ENCODE peak calls at places on chromosomes 6 and 20, in ten cellular contexts. One of them, this sample, is unnamed.

GRCh38 chr20:23492292-23492691 is 1.4 kb downstream of the CST8 start:
- DNase-seq in choroid plexus epithelial cell: no peak
- DNase-seq in GM23248: no peak
- DNase-seq in left colon: no peak
- DNase-seq in hippocampal formation: no peak
- DNase-seq in NCI-H2081: no peak
- DNase-seq in lower lobe of right lung: no peak
- DNase-seq in GM04504: no peak
- DNase-seq in dermis microvascular lymphatic vessel endothelial cell: no peak
- DNase-seq in activated T-helper 1 cell treated with anti-CD3 and anti-CD28 coated beads, Interleukin-12 subunit alpha, Interleukin-12 subunit beta, Interleukin-2, Interleukin-4 antibody, amounts not matched to agents 30 ng/mL and 10 ng/mL and 1 ng/mL, durations not matched to agents 14 hours and 24 hours and 36 hours: no peak
- DNase-seq in this sample: no peak

GRCh38 chr6:55758156-55758942 is 117.0 kb downstream of the BMP5 start:
- DNase-seq in choroid plexus epithelial cell: peak
- DNase-seq in GM23248: peak
- DNase-seq in left colon: no peak
- DNase-seq in hippocampal formation: no peak
- DNase-seq in NCI-H2081: no peak
- DNase-seq in lower lobe of right lung: no peak
- DNase-seq in GM04504: peak
- DNase-seq in dermis microvascular lymphatic vessel endothelial cell: peak
- DNase-seq in activated T-helper 1 cell treated with anti-CD3 and anti-CD28 coated beads, Interleukin-12 subunit alpha, Interleukin-12 subunit beta, Interleukin-2, Interleukin-4 antibody, amounts not matched to agents 30 ng/mL and 10 ng/mL and 1 ng/mL, durations not matched to agents 14 hours and 24 hours and 36 hours: no peak
- DNase-seq in this sample: no peak

GRCh38 chr6:20554326-20554725 is 20.1 kb downstream of the CDKAL1 start:
- DNase-seq in choroid plexus epithelial cell: peak
- DNase-seq in GM23248: peak
- DNase-seq in left colon: no peak
- DNase-seq in hippocampal formation: no peak
- DNase-seq in NCI-H2081: no peak
- DNase-seq in lower lobe of right lung: no peak
- DNase-seq in GM04504: no peak
- DNase-seq in dermis microvascular lymphatic vessel endothelial cell: no peak
- DNase-seq in activated T-helper 1 cell treated with anti-CD3 and anti-CD28 coated beads, Interleukin-12 subunit alpha, Interleukin-12 subunit beta, Interleukin-2, Interleukin-4 antibody, amounts not matched to agents 30 ng/mL and 10 ng/mL and 1 ng/mL, durations not matched to agents 14 hours and 24 hours and 36 hours: no peak
- DNase-seq in this sample: no peak

GRCh38 chr20:16393836-16394235 is 179.4 kb downstream of the KIF16B start:
- DNase-seq in choroid plexus epithelial cell: no peak
- DNase-seq in GM23248: no peak
- DNase-seq in left colon: no peak
- DNase-seq in hippocampal formation: no peak
- DNase-seq in NCI-H2081: no peak
- DNase-seq in lower lobe of right lung: no peak
- DNase-seq in GM04504: no peak
- DNase-seq in dermis microvascular lymphatic vessel endothelial cell: no peak
- DNase-seq in activated T-helper 1 cell treated with anti-CD3 and anti-CD28 coated beads, Interleukin-12 subunit alpha, Interleukin-12 subunit beta, Interleukin-2, Interleukin-4 antibody, amounts not matched to agents 30 ng/mL and 10 ng/mL and 1 ng/mL, durations not matched to agents 14 hours and 24 hours and 36 hours: no peak
- DNase-seq in this sample: no peak

GRCh38 chr20:11267131-11267761 is 593.4 kb upstream of the JAG1 start:
- DNase-seq in choroid plexus epithelial cell: peak
- DNase-seq in GM23248: peak
- DNase-seq in left colon: peak
- DNase-seq in hippocampal formation: peak
- DNase-seq in NCI-H2081: no peak
- DNase-seq in lower lobe of right lung: no peak
- DNase-seq in GM04504: peak
- DNase-seq in dermis microvascular lymphatic vessel endothelial cell: peak
- DNase-seq in activated T-helper 1 cell treated with anti-CD3 and anti-CD28 coated beads, Interleukin-12 subunit alpha, Interleukin-12 subunit beta, Interleukin-2, Interleukin-4 antibody, amounts not matched to agents 30 ng/mL and 10 ng/mL and 1 ng/mL, durations not matched to agents 14 hours and 24 hours and 36 hours: no peak
- DNase-seq in this sample: no peak

GRCh38 chr6:53517021-53517420 is 27.9 kb downstream of the GCLC start:
- DNase-seq in choroid plexus epithelial cell: peak
- DNase-seq in GM23248: peak
- DNase-seq in left colon: no peak
- DNase-seq in hippocampal formation: no peak
- DNase-seq in NCI-H2081: no peak
- DNase-seq in lower lobe of right lung: no peak
- DNase-seq in GM04504: no peak
- DNase-seq in dermis microvascular lymphatic vessel endothelial cell: no peak
- DNase-seq in activated T-helper 1 cell treated with anti-CD3 and anti-CD28 coated beads, Interleukin-12 subunit alpha, Interleukin-12 subunit beta, Interleukin-2, Interleukin-4 antibody, amounts not matched to agents 30 ng/mL and 10 ng/mL and 1 ng/mL, durations not matched to agents 14 hours and 24 hours and 36 hours: no peak
- DNase-seq in this sample: no peak

GRCh38 chr6:34067814-34068213 is 78.1 kb downstream of the GRM4 start:
- DNase-seq in choroid plexus epithelial cell: peak
- DNase-seq in GM23248: peak
- DNase-seq in left colon: peak
- DNase-seq in hippocampal formation: no peak
- DNase-seq in NCI-H2081: no peak
- DNase-seq in lower lobe of right lung: no peak
- DNase-seq in GM04504: no peak
- DNase-seq in dermis microvascular lymphatic vessel endothelial cell: no peak
- DNase-seq in activated T-helper 1 cell treated with anti-CD3 and anti-CD28 coated beads, Interleukin-12 subunit alpha, Interleukin-12 subunit beta, Interleukin-2, Interleukin-4 antibody, amounts not matched to agents 30 ng/mL and 10 ng/mL and 1 ng/mL, durations not matched to agents 14 hours and 24 hours and 36 hours: no peak
- DNase-seq in this sample: no peak

GRCh38 chr6:108526739-108527174 is 34.0 kb upstream of the FOXO3 start:
- DNase-seq in choroid plexus epithelial cell: peak
- DNase-seq in GM23248: peak
- DNase-seq in left colon: no peak
- DNase-seq in hippocampal formation: no peak
- DNase-seq in NCI-H2081: no peak
- DNase-seq in lower lobe of right lung: no peak
- DNase-seq in GM04504: no peak
- DNase-seq in dermis microvascular lymphatic vessel endothelial cell: peak
- DNase-seq in activated T-helper 1 cell treated with anti-CD3 and anti-CD28 coated beads, Interleukin-12 subunit alpha, Interleukin-12 subunit beta, Interleukin-2, Interleukin-4 antibody, amounts not matched to agents 30 ng/mL and 10 ng/mL and 1 ng/mL, durations not matched to agents 14 hours and 24 hours and 36 hours: no peak
- DNase-seq in this sample: no peak

GRCh38 chr20:49344975-49345374 is 67.1 kb upstream of the ZNFX1 start:
- DNase-seq in choroid plexus epithelial cell: peak
- DNase-seq in GM23248: peak
- DNase-seq in left colon: peak
- DNase-seq in hippocampal formation: no peak
- DNase-seq in NCI-H2081: no peak
- DNase-seq in lower lobe of right lung: no peak
- DNase-seq in GM04504: peak
- DNase-seq in dermis microvascular lymphatic vessel endothelial cell: peak
- DNase-seq in activated T-helper 1 cell treated with anti-CD3 and anti-CD28 coated beads, Interleukin-12 subunit alpha, Interleukin-12 subunit beta, Interleukin-2, Interleukin-4 antibody, amounts not matched to agents 30 ng/mL and 10 ng/mL and 1 ng/mL, durations not matched to agents 14 hours and 24 hours and 36 hours: no peak
- DNase-seq in this sample: no peak

GRCh38 chr6:33091957-33092356 is 16.2 kb downstream of the HLA-DPB1 start:
- DNase-seq in choroid plexus epithelial cell: no peak
- DNase-seq in GM23248: peak
- DNase-seq in left colon: peak
- DNase-seq in hippocampal formation: no peak
- DNase-seq in NCI-H2081: no peak
- DNase-seq in lower lobe of right lung: peak
- DNase-seq in GM04504: no peak
- DNase-seq in dermis microvascular lymphatic vessel endothelial cell: peak
- DNase-seq in activated T-helper 1 cell treated with anti-CD3 and anti-CD28 coated beads, Interleukin-12 subunit alpha, Interleukin-12 subunit beta, Interleukin-2, Interleukin-4 antibody, amounts not matched to agents 30 ng/mL and 10 ng/mL and 1 ng/mL, durations not matched to agents 14 hours and 24 hours and 36 hours: peak
- DNase-seq in this sample: peak